ENCODE peak calls at places on chromosomes 7 and 10, in seven cellular contexts. P is ovary, S is A549, Y is sigmoid colon, L is HepG2, N is suprapubic skin, R is stomach. F is an unnamed sample.

GRCh38 chr10:28991738-28992270 is 297.1 kb upstream of the LYZL1 start:
- DNase-seq in P (no peak), S (peak; percentile 60), Y (no peak), L (peak; percentile 50), N (no peak), R (peak; percentile 42), F (no peak)

GRCh38 chr7:50369408-50370026 is 65.0 kb downstream of the IKZF1 start:
- DNase-seq in P (no peak), S (no peak), Y (no peak), L (peak; percentile 11), N (no peak), R (no peak), F (no peak)

GRCh38 chr7:95687759-95688343 is 84.5 kb upstream of the DYNC1I1 start:
- DNase-seq in P (no peak), S (peak; percentile 33), Y (no peak), L (peak; percentile 44), N (no peak), R (no peak), F (no peak)

GRCh38 chr7:7920481-7920880 is 48.1 kb upstream of the GLCCI1 start:
- DNase-seq in P (no peak), S (no peak), Y (no peak), L (no peak), N (no peak), R (no peak), F (no peak)

GRCh38 chr7:117217636-117218035 is 105.2 kb downstream of the WNT2 start:
- DNase-seq in P (no peak), S (no peak), Y (no peak), L (no peak), N (no peak), R (no peak), F (no peak)

GRCh38 chr7:1296727-1297475 is 64.2 kb downstream of the UNCX start:
- DNase-seq in P (no peak), S (no peak), Y (no peak), L (no peak), N (no peak), R (no peak), F (no peak)

GRCh38 chr7:146094356-146094755 is 22.2 kb upstream of the CNTNAP2 start:
- DNase-seq in P (no peak), S (no peak), Y (no peak), L (no peak), N (no peak), R (no peak), F (no peak)

GRCh38 chr7:1661461-1661860 is 8.6 kb upstream of the ELFN1 start:
- DNase-seq in P (no peak), S (no peak), Y (peak; percentile 19), L (no peak), N (peak; percentile 24), R (no peak), F (no peak)

GRCh38 chr10:132142396-132143161 is 44.2 kb upstream of the DPYSL4 start:
- DNase-seq in P (peak; percentile 52), S (peak; percentile 85), Y (no peak), L (no peak), N (no peak), R (peak; percentile 47), F (no peak)

GRCh38 chr10:79476645-79477044 is 31.2 kb upstream of the ZCCHC24 start:
- DNase-seq in P (no peak), S (no peak), Y (no peak), L (no peak), N (no peak), R (no peak), F (no peak)

GRCh38 chr7:50626286-50626685 is 61.1 kb upstream of the DDC start:
- DNase-seq in P (no peak), S (no peak), Y (no peak), L (no peak), N (no peak), R (no peak), F (no peak)

GRCh38 chr7:142890838-142891485 is 5.4 kb upstream of the TRPV6 start:
- DNase-seq in P (no peak), S (no peak), Y (no peak), L (no peak), N (peak; percentile 26), R (no peak), F (no peak)

GRCh38 chr10:4824791-4825310 is 1.2 kb upstream of the AKR1E2 start:
- DNase-seq in P (no peak), S (no peak), Y (no peak), L (no peak), N (no peak), R (no peak), F (no peak)

GRCh38 chr7:1742555-1743303 is 72.7 kb downstream of the ELFN1 start:
- DNase-seq in P (peak; percentile 26), S (no peak), Y (no peak), L (no peak), N (no peak), R (peak; percentile 76), F (no peak)

GRCh38 chr7:120278773-120279172 is 5.8 kb downstream of the KCND2 start:
- DNase-seq in P (no peak), S (no peak), Y (no peak), L (no peak), N (no peak), R (no peak), F (no peak)

GRCh38 chr10:100829103-100829870 is 83.5 kb upstream of the SLF2 start:
- DNase-seq in P (no peak), S (peak; percentile 31), Y (no peak), L (no peak), N (peak; percentile 56), R (no peak), F (no peak)

GRCh38 chr7:113622796-113623195 is 296.0 kb downstream of the PPP1R3A start:
- DNase-seq in P (no peak), S (no peak), Y (no peak), L (no peak), N (no peak), R (no peak), F (no peak)

GRCh38 chr7:24812313-24812945 is 55.2 kb upstream of the GSDME start:
- DNase-seq in P (peak; percentile 19), S (peak; percentile 50), Y (no peak), L (peak; percentile 46), N (no peak), R (peak; percentile 66), F (peak; percentile 44)

GRCh38 chr10:80191589-80192270 is 13.6 kb downstream of the ANXA11 start:
- DNase-seq in P (no peak), S (no peak), Y (no peak), L (no peak), N (peak; percentile 72), R (peak; percentile 84), F (no peak)

GRCh38 chr7:98418636-98419315 is 17.9 kb upstream of the BAIAP2L1 start:
- DNase-seq in P (no peak), S (peak; percentile 100), Y (no peak), L (peak; percentile 100), N (no peak), R (peak; percentile 84), F (no peak)

GRCh38 chr7:155456772-155457543 is 971 bp upstream of the EN2 start:
- DNase-seq in P (peak; percentile 77), S (peak; percentile 91), Y (peak; percentile 79), L (no peak), N (no peak), R (peak; percentile 42), F (peak; percentile 42)

GRCh38 chr7:86818903-86819302 is 175.2 kb downstream of the GRM3 start:
- DNase-seq in P (no peak), S (no peak), Y (no peak), L (no peak), N (no peak), R (no peak), F (no peak)
- TF ChIP-seq EP300 in P (no peak), S (no peak), Y (no peak), L (no peak), N (no peak), R (no peak), F (no peak)

GRCh38 chr10:124737708-124738107 is 6.5 kb downstream of the FAM53B start:
- DNase-seq in P (no peak), S (no peak), Y (no peak), L (no peak), N (no peak), R (no peak), F (peak; percentile 4)

GRCh38 chr10:124735491-124736286 is 8.5 kb downstream of the FAM53B start:
- DNase-seq in P (no peak), S (no peak), Y (no peak), L (no peak), N (no peak), R (no peak), F (no peak)

GRCh38 chr10:124738441-124738840 is 5.7 kb downstream of the FAM53B start:
- DNase-seq in P (no peak), S (no peak), Y (peak; percentile 83), L (no peak), N (no peak), R (no peak), F (peak; percentile 5)

GRCh38 chr10:124736491-124737136 is 7.6 kb downstream of the FAM53B start:
- DNase-seq in P (peak; percentile 95), S (no peak), Y (peak; percentile 95), L (peak; percentile 32), N (no peak), R (peak; percentile 75), F (no peak)

DNA sequence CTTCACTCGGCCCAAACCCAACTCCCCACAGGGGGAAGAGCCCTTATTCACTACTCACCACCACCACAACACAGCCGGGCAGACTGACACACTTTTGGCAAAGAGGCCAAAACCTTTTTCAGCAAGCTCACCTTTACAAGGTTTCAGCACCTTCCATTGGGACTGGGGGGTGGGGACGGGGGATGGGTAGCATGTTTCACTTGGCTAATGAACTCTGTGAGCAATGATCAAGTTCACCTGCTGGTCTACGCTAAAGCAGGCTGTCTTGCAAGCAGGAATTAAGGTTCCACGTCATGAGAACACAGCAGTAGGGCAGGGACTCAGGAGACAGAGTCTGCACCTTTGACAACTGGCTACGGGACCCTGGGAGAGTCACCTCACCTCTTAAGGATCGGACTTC is 7.0 kb downstream of the FAM53B start:
- DNase-seq in P (no peak), S (no peak), Y (no peak), L (no peak), N (no peak), R (no peak), F (peak; percentile 3)
- TF ChIP-seq POLR2A in P (no peak), S (no peak), Y (no peak), L (no peak), N (no peak), R (no peak), F (no peak)

GRCh38 chr10:54800677-54801480 is at the start of gene PCDH15:
- DNase-seq in P (no peak), S (no peak), Y (no peak), L (peak; percentile 14), N (no peak), R (no peak), F (no peak)
- TF ChIP-seq EP300 in P (no peak), S (no peak), Y (no peak), L (no peak), N (no peak), R (no peak), F (no peak)

DNA sequence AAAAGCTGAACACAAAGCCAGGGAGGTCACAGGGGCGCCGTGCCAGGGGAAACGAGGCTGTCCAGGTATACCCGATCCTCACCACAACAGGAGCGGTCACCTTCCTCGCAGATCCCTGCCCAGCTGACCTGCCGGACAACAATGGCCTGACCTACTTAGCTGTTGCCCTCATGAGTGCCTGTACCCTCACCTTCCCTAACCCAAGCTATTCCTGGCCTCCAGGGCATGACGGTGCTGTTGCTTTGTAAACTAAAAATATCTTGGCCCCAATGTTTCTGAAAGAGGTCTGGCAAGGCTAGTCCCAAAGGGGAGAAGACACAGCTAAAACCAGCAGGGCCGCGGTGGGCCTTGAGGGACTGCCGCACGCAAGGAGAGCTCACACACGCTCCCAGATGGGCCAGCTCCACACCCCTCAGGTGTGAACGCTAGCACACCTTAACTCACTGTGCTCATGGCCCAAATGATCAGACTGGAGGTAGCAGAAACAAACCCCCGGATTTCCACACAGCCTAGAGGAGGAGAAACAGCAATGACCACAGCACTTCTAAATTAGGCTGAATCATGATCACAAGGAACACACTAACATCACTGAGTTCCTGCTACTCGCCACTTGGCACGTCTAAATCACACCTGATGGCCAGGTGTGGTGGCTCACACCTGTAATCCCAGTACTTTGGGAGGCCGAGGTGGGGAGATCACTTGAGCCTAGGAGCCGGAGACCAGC is 66.3 kb upstream of the CYTH3 start:
- DNase-seq in P (no peak), S (no peak), Y (no peak), L (no peak), N (no peak), R (peak; percentile 43), F (no peak)
- TF ChIP-seq POLR2A in P (no peak), S (no peak), Y (no peak), L (no peak), N (no peak), R (no peak), F (no peak)

F was measured in tibial nerve.